ENCODE peak calls at places on chromosomes 2 and 18, in seven cellular contexts. N, Y, J, G, V, I and R are unnamed samples.

GRCh38 chr2:197008229-197008628 is 81.7 kb upstream of the PGAP1 start:
- DNase-seq in Y (no peak), I (no peak), J (no peak), V (peak; percentile 38), G (no peak), N (no peak), R (no peak)

GRCh38 chr2:68751397-68752339 is 17.1 kb downstream of the ARHGAP25 start:
- DNase-seq in N (peak; percentile 89), G (peak; percentile 89), Y (no peak), J (peak; percentile 91), I (peak; percentile 94), V (peak; percentile 78), R (peak; percentile 89)

GRCh38 chr2:71510196-71510807 is 56.9 kb downstream of the DYSF start:
- DNase-seq in N (peak; percentile 77), G (peak; percentile 55), Y (no peak), J (peak; percentile 77), V (peak; percentile 40), I (peak; percentile 81), R (peak; percentile 59)

GRCh38 chr2:204849887-204850286 is 304.6 kb downstream of the PARD3B start:
- DNase-seq in Y (no peak), J (no peak), V (no peak), N (no peak), I (no peak), G (no peak), R (no peak)

GRCh38 chr18:31746396-31746795 is 14.3 kb downstream of the SLC25A52 start:
- DNase-seq in I (no peak), N (no peak), J (no peak), G (no peak), V (no peak), Y (no peak), R (no peak)

GRCh38 chr2:199692489-199692888 is 158.5 kb downstream of the FTCDNL1 start:
- DNase-seq in I (no peak), Y (no peak), G (no peak), V (no peak), N (no peak), J (no peak), R (no peak)

GRCh38 chr2:239285071-239285931 is 115.5 kb downstream of the HDAC4 start:
- DNase-seq in N (peak; percentile 54), J (peak; percentile 54), I (peak; percentile 48), Y (no peak), G (no peak), V (peak; percentile 59), R (no peak)

GRCh38 chr2:151525872-151526271 is 116.2 kb downstream of the RIF1 start:
- DNase-seq in G (no peak), V (no peak), Y (no peak), I (no peak), N (no peak), J (peak; percentile 73), R (no peak)

GRCh38 chr2:179344280-179344961 is 79.8 kb upstream of the SESTD1 start:
- DNase-seq in Y (no peak), G (no peak), N (no peak), V (peak; percentile 39), I (no peak), J (no peak), R (no peak)

GRCh38 chr2:225091336-225091735 is 49.1 kb upstream of the DOCK10 start:
- DNase-seq in N (no peak), I (no peak), Y (no peak), G (no peak), V (peak; percentile 98), J (no peak), R (no peak)

GRCh38 chr2:212488611-212489010 is 50.0 kb downstream of the ERBB4 start:
- DNase-seq in I (no peak), V (peak; percentile 1), J (no peak), N (no peak), Y (no peak), G (no peak), R (no peak)

GRCh38 chr2:36413218-36413617 is 57.6 kb downstream of the CRIM1 start:
- DNase-seq in G (no peak), V (peak; percentile 46), J (no peak), N (no peak), I (no peak), Y (no peak), R (no peak)

GRCh38 chr2:207847807-207848544 is 78.3 kb upstream of the FZD5 start:
- DNase-seq in V (peak; percentile 97), N (no peak), J (no peak), I (no peak), Y (no peak), G (no peak), R (no peak)

GRCh38 chr2:71635798-71636197 is 182.4 kb downstream of the DYSF start:
- DNase-seq in G (no peak), J (no peak), I (no peak), V (no peak), N (no peak), Y (no peak), R (no peak)

GRCh38 chr2:129431881-129432280 is 547.6 kb upstream of the RAB6C start:
- DNase-seq in J (no peak), G (no peak), I (no peak), Y (no peak), N (no peak), V (no peak), R (no peak)

GRCh38 chr2:64792995-64793639 is 139.4 kb upstream of the SERTAD2 start:
- DNase-seq in J (no peak), I (no peak), N (no peak), V (peak; percentile 60), Y (no peak), G (no peak), R (no peak)

GRCh38 chr2:121178730-121179129 is 106.3 kb downstream of the TFCP2L1 start:
- DNase-seq in I (no peak), N (no peak), G (no peak), V (no peak), J (no peak), Y (no peak), R (no peak)

GRCh38 chr18:7663305-7664023 is 96.3 kb downstream of the PTPRM start:
- DNase-seq in N (no peak), I (no peak), J (no peak), V (peak; percentile 5), G (no peak), Y (no peak), R (no peak)

GRCh38 chr2:188610827-188611226 is 319.2 kb downstream of the GULP1 start:
- DNase-seq in N (no peak), V (peak; percentile 46), I (no peak), Y (no peak), J (no peak), G (no peak), R (no peak)

GRCh38 chr18:79315589-79315988 is 80.1 kb upstream of the NFATC1 start:
- DNase-seq in V (no peak), I (no peak), J (no peak), N (no peak), G (no peak), Y (no peak), R (no peak)

DNA sequence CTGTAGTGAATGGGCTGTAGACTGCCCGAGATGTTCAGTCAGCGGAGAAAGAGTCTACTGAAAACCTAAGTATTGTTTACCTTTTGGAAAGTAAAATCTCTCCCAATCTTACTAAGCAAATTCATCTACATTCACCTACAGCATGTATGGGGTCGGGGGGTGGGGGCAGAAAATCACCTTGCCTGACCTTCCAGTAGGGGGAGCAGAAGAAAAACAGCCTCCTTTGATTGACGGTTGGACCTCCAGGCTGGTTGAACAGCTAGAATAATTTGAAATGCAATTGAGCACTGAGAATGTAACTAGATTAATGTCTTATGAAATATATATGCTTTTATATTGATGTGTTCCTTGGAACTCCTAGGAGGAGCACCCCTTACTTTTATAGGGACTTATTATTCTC is 10.0 kb downstream of the LRATD1 start:
- DNase-seq in J (no peak), N (no peak), Y (no peak), V (no peak), G (no peak), I (no peak), R (no peak)
- TF ChIP-seq CTCF in J (no peak), N (no peak), Y (peak; percentile 12), V (no peak), G (no peak), I (no peak), R (no peak)

GRCh38 chr18:34938102-34938501 is 103.1 kb upstream of the MAPRE2 start:
- DNase-seq in G (no peak), Y (no peak), N (no peak), J (no peak), I (no peak), V (no peak), R (no peak)

GRCh38 chr18:34943587-34943986 is 97.6 kb upstream of the MAPRE2 start:
- DNase-seq in J (no peak), N (no peak), Y (no peak), V (no peak), I (no peak), G (no peak), R (no peak)

GRCh38 chr18:34942276-34942675 is 98.9 kb upstream of the MAPRE2 start:
- DNase-seq in V (peak; percentile 52), Y (no peak), N (no peak), I (no peak), J (no peak), G (no peak), R (no peak)

GRCh38 chr18:34947711-34948125 is 93.5 kb upstream of the MAPRE2 start:
- DNase-seq in I (no peak), V (peak; percentile 55), J (no peak), Y (no peak), G (no peak), N (no peak), R (no peak)

DNA sequence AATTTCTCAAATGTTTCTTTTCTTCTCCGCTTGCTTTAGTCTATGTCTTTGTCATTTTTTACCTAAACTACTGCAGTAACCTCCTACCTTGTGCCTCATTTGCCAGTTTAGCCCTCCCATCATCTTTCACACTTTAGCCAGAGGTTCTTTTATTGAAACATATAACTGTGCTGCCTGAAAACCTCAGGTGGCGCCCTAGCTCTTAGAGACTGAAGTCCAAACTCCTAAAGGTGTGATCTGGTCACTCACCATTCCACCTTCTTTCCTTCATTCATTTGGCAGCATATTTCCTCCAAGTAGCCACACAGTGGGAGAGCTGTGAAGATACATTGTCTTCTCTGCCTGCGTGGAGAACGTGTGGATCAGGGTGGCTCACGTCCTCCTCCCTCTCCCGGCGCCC is 98.2 kb upstream of the MAPRE2 start:
- DNase-seq in N (no peak), G (no peak), I (no peak), V (no peak), Y (no peak), J (no peak), R (no peak)
- TF ChIP-seq CTCF in N (no peak), G (no peak), I (no peak), V (no peak), Y (no peak), J (no peak), R (no peak)

GRCh38 chr2:241289597-241289996 is 25.9 kb downstream of the HDLBP start:
- DNase-seq in V (no peak), N (no peak), J (no peak), G (no peak), Y (no peak), I (no peak), R (no peak)
- TF ChIP-seq CTCF in V (no peak), N (no peak), J (no peak), G (no peak), Y (no peak), I (no peak), R (no peak)

DNA sequence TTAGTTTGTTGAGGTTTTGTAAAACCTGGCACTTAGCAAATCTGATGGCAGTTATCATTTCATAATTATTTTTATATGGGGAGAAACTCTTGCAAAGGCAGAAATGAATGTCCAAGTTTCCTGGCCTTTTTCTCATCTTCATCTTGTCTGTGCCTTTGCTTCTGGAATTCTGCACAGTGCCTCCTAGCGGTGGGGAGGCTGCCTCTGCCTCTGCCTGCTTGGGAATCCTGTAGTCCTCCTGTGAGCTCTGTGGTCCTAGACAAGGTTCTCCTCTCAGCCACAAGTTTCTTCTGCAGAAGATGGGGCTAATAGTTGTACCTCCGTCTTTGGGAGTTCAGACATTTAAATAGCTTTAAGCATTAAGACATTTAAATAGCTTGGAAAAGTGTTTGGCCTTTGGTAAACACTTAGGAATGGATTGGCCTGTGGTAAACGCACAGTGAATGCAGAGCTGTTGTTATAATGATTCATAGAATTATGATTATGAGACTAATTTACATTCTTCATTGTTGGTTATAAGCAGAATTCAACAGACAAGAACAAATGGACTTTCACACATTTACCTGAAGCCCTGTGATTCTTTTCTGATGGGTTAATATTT is 101.2 kb downstream of the ZNF236 start:
- DNase-seq in N (no peak), I (no peak), V (peak; percentile 2), G (no peak), Y (no peak), J (no peak), R (no peak)
- TF ChIP-seq CTCF in N (peak; percentile 20), I (peak; percentile 24), V (peak; percentile 17), G (peak; percentile 5), Y (peak; percentile 49), J (no peak), R (no peak)